ENCODE peak calls at places on chromosome 9, in seven cellular contexts. One of them, this sample, is unnamed.

GRCh38 chr9:99181621-99182020 is 40.1 kb downstream of the ALG2 start:
- DNase-seq in foreskin fibroblast: no peak
- DNase-seq in cardiac muscle cell: no peak
- DNase-seq in fibroblast of mammary gland: peak; percentile 14
- DNase-seq in AG09319: no peak
- DNase-seq in A549: no peak
- DNase-seq in IMR-90: peak; percentile 72
- DNase-seq in this sample: no peak

GRCh38 chr9:129886226-129887174 is 51.2 kb downstream of the USP20 start:
- DNase-seq in fibroblast of mammary gland: no peak
- DNase-seq in cardiac muscle cell: no peak
- DNase-seq in AG09319: no peak
- DNase-seq in IMR-90: no peak
- DNase-seq in A549: no peak
- DNase-seq in foreskin fibroblast: no peak
- DNase-seq in this sample: no peak

GRCh38 chr9:86955554-86955953 is 8.2 kb upstream of the GAS1 start:
- DNase-seq in foreskin fibroblast: no peak
- DNase-seq in IMR-90: no peak
- DNase-seq in AG09319: no peak
- DNase-seq in fibroblast of mammary gland: no peak
- DNase-seq in cardiac muscle cell: no peak
- DNase-seq in A549: no peak
- DNase-seq in this sample: no peak

GRCh38 chr9:94941211-94941875 is 214.8 kb downstream of the AOPEP start:
- DNase-seq in IMR-90: peak; percentile 16
- DNase-seq in cardiac muscle cell: no peak
- DNase-seq in A549: peak; percentile 47
- DNase-seq in foreskin fibroblast: no peak
- DNase-seq in AG09319: no peak
- DNase-seq in fibroblast of mammary gland: peak; percentile 26
- DNase-seq in this sample: no peak

GRCh38 chr9:98091735-98092632 is 27.0 kb downstream of the TRIM14 start:
- DNase-seq in foreskin fibroblast: no peak
- DNase-seq in IMR-90: peak; percentile 30
- DNase-seq in cardiac muscle cell: no peak
- DNase-seq in fibroblast of mammary gland: peak; percentile 45
- DNase-seq in AG09319: no peak
- DNase-seq in A549: no peak
- DNase-seq in this sample: no peak

GRCh38 chr9:92669527-92669889 is 423 bp downstream of the IPPK start:
- DNase-seq in foreskin fibroblast: no peak
- DNase-seq in cardiac muscle cell: no peak
- DNase-seq in IMR-90: no peak
- DNase-seq in fibroblast of mammary gland: no peak
- DNase-seq in A549: peak; percentile 28
- DNase-seq in AG09319: no peak
- DNase-seq in this sample: no peak

GRCh38 chr9:124126571-124127289 is 115.2 kb downstream of the LHX2 start:
- DNase-seq in AG09319: peak; percentile 35
- DNase-seq in fibroblast of mammary gland: peak; percentile 67
- DNase-seq in foreskin fibroblast: peak; percentile 44
- DNase-seq in IMR-90: peak; percentile 65
- DNase-seq in A549: peak; percentile 71
- DNase-seq in cardiac muscle cell: peak; percentile 79
- DNase-seq in this sample: peak; percentile 79

GRCh38 chr9:7467186-7467585 is 332.4 kb downstream of the DMAC1 start:
- DNase-seq in foreskin fibroblast: no peak
- DNase-seq in cardiac muscle cell: no peak
- DNase-seq in IMR-90: no peak
- DNase-seq in AG09319: no peak
- DNase-seq in A549: no peak
- DNase-seq in fibroblast of mammary gland: no peak
- DNase-seq in this sample: no peak

GRCh38 chr9:73527521-73527920 is 375.9 kb downstream of the ANXA1 start:
- DNase-seq in foreskin fibroblast: no peak
- DNase-seq in AG09319: no peak
- DNase-seq in IMR-90: no peak
- DNase-seq in fibroblast of mammary gland: peak; percentile 18
- DNase-seq in A549: no peak
- DNase-seq in cardiac muscle cell: no peak
- DNase-seq in this sample: no peak

GRCh38 chr9:112283854-112284253 is 49.6 kb downstream of the PTBP3 start:
- DNase-seq in foreskin fibroblast: no peak
- DNase-seq in IMR-90: no peak
- DNase-seq in A549: no peak
- DNase-seq in fibroblast of mammary gland: no peak
- DNase-seq in AG09319: no peak
- DNase-seq in cardiac muscle cell: no peak
- DNase-seq in this sample: no peak

GRCh38 chr9:6413365-6414263 is 615 bp downstream of the UHRF2 start:
- DNase-seq in fibroblast of mammary gland: peak; percentile 6
- DNase-seq in foreskin fibroblast: no peak
- DNase-seq in cardiac muscle cell: peak; percentile 50
- DNase-seq in A549: no peak
- DNase-seq in AG09319: no peak
- DNase-seq in IMR-90: no peak
- DNase-seq in this sample: peak; percentile 35

GRCh38 chr9:73667749-73668148 is 516.1 kb downstream of the ANXA1 start:
- DNase-seq in fibroblast of mammary gland: peak; percentile 42
- DNase-seq in A549: peak; percentile 8
- DNase-seq in cardiac muscle cell: no peak
- DNase-seq in foreskin fibroblast: no peak
- DNase-seq in IMR-90: no peak
- DNase-seq in AG09319: no peak
- DNase-seq in this sample: peak; percentile 27

GRCh38 chr9:77752566-77752965 is 104.4 kb upstream of the GNA14 start:
- DNase-seq in cardiac muscle cell: no peak
- DNase-seq in foreskin fibroblast: peak; percentile 77
- DNase-seq in A549: no peak
- DNase-seq in AG09319: peak; percentile 64
- DNase-seq in fibroblast of mammary gland: peak; percentile 88
- DNase-seq in IMR-90: peak; percentile 94
- DNase-seq in this sample: no peak

GRCh38 chr9:14307989-14308750 is 5.8 kb downstream of the NFIB start:
- DNase-seq in AG09319: no peak
- DNase-seq in IMR-90: no peak
- DNase-seq in foreskin fibroblast: no peak
- DNase-seq in A549: no peak
- DNase-seq in cardiac muscle cell: no peak
- DNase-seq in fibroblast of mammary gland: no peak
- DNase-seq in this sample: no peak

GRCh38 chr9:70085241-70085640 is 41.6 kb downstream of the MAMDC2 start:
- DNase-seq in foreskin fibroblast: no peak
- DNase-seq in fibroblast of mammary gland: peak; percentile 52
- DNase-seq in A549: no peak
- DNase-seq in IMR-90: peak; percentile 66
- DNase-seq in cardiac muscle cell: peak; percentile 73
- DNase-seq in AG09319: no peak
- DNase-seq in this sample: peak; percentile 44

GRCh38 chr9:125537442-125538091 is 169.4 kb downstream of the MAPKAP1 start:
- DNase-seq in fibroblast of mammary gland: no peak
- DNase-seq in A549: peak; percentile 34
- DNase-seq in AG09319: no peak
- DNase-seq in foreskin fibroblast: no peak
- DNase-seq in IMR-90: no peak
- DNase-seq in cardiac muscle cell: no peak
- DNase-seq in this sample: no peak

GRCh38 chr9:135320943-135321342 is 158.6 kb upstream of the PPP1R26 start:
- DNase-seq in cardiac muscle cell: no peak
- DNase-seq in AG09319: no peak
- DNase-seq in fibroblast of mammary gland: no peak
- DNase-seq in foreskin fibroblast: no peak
- DNase-seq in A549: no peak
- DNase-seq in IMR-90: no peak
- DNase-seq in this sample: no peak

GRCh38 chr9:100534401-100534800 is 43.5 kb upstream of the CAVIN4 start:
- DNase-seq in fibroblast of mammary gland: no peak
- DNase-seq in foreskin fibroblast: no peak
- DNase-seq in AG09319: no peak
- DNase-seq in cardiac muscle cell: no peak
- DNase-seq in IMR-90: no peak
- DNase-seq in A549: no peak
- DNase-seq in this sample: no peak

GRCh38 chr9:79028101-79028500 is 543.7 kb upstream of the TLE4 start:
- DNase-seq in AG09319: no peak
- DNase-seq in fibroblast of mammary gland: peak; percentile 12
- DNase-seq in IMR-90: peak; percentile 73
- DNase-seq in cardiac muscle cell: no peak
- DNase-seq in foreskin fibroblast: peak; percentile 34
- DNase-seq in A549: no peak
- DNase-seq in this sample: peak; percentile 23

GRCh38 chr9:86062845-86063693 is 36.3 kb downstream of the GOLM1 start:
- DNase-seq in IMR-90: no peak
- DNase-seq in fibroblast of mammary gland: no peak
- DNase-seq in foreskin fibroblast: no peak
- DNase-seq in A549: no peak
- DNase-seq in AG09319: no peak
- DNase-seq in cardiac muscle cell: no peak
- DNase-seq in this sample: no peak

GRCh38 chr9:88791105-88791805 is 200.0 kb upstream of the S1PR3 start:
- DNase-seq in foreskin fibroblast: peak; percentile 94
- DNase-seq in fibroblast of mammary gland: peak; percentile 98
- DNase-seq in AG09319: peak; percentile 73
- DNase-seq in IMR-90: peak; percentile 92
- DNase-seq in cardiac muscle cell: no peak
- DNase-seq in A549: no peak
- DNase-seq in this sample: peak; percentile 82

GRCh38 chr9:81070689-81071088 is 618.7 kb downstream of the TLE1 start:
- DNase-seq in fibroblast of mammary gland: no peak
- DNase-seq in A549: no peak
- DNase-seq in AG09319: no peak
- DNase-seq in IMR-90: no peak
- DNase-seq in foreskin fibroblast: no peak
- DNase-seq in cardiac muscle cell: no peak
- DNase-seq in this sample: no peak

GRCh38 chr9:37374892-37375291 is 47.6 kb upstream of the GRHPR start:
- DNase-seq in AG09319: no peak
- DNase-seq in IMR-90: no peak
- DNase-seq in cardiac muscle cell: no peak
- DNase-seq in fibroblast of mammary gland: no peak
- DNase-seq in A549: no peak
- DNase-seq in foreskin fibroblast: no peak
- DNase-seq in this sample: no peak

GRCh38 chr9:131984564-131984963 is 95.1 kb downstream of the MED27 start:
- DNase-seq in IMR-90: peak; percentile 29
- DNase-seq in cardiac muscle cell: no peak
- DNase-seq in foreskin fibroblast: no peak
- DNase-seq in AG09319: no peak
- DNase-seq in A549: no peak
- DNase-seq in fibroblast of mammary gland: no peak
- DNase-seq in this sample: no peak

GRCh38 chr9:121840838-121841760 is 189.7 kb downstream of the DAB2IP start:
- DNase-seq in fibroblast of mammary gland: no peak
- DNase-seq in cardiac muscle cell: no peak
- DNase-seq in foreskin fibroblast: no peak
- DNase-seq in IMR-90: no peak
- DNase-seq in AG09319: no peak
- DNase-seq in A549: no peak
- DNase-seq in this sample: no peak

DNA sequence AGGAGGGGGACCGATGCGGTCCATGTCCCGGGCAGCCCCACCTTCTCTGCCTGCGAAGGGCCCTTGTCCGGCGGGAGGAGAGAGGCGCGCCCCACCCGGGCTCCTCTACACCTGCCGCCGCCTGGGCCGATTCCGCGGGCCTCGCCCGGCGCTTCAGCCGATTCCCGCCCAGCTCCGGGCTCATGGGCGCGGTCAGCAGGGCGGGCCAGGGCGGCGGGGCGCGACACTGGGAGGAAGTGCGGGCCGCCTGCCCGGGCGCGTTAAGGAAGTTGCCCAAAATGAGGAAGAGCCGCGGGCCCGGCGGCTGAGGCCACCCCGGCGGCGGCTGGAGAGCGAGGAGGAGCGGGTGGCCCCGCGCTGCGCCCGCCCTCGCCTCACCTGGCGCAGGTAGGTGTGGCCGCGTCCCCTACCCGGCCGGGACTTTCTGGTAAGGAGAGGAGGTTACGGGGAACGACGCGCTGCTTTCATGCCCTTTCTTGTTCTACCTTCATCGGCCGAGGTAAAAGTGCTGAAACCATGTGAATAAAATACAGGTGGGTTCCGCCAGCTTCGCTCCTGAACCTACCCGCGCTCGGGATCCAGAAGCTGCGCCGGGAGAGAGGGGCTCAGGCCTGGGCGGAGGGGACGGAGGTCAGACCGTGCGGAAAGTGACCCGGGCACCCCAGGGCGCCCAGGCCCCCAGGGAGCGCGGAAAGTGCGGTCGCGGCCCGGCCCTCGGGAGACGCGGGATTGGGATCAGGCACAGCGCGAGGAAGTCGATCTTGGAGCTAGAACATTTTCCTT is at the start of gene SYK:
- DNase-seq in cardiac muscle cell: peak; percentile 34
- DNase-seq in AG09319: no peak
- DNase-seq in A549: no peak
- DNase-seq in IMR-90: no peak
- DNase-seq in fibroblast of mammary gland: no peak
- DNase-seq in foreskin fibroblast: no peak
- DNase-seq in this sample: peak; percentile 21
- TF ChIP-seq CTCF in cardiac muscle cell: no peak
- TF ChIP-seq CTCF in AG09319: no peak
- TF ChIP-seq CTCF in A549: no peak
- TF ChIP-seq CTCF in IMR-90: no peak
- TF ChIP-seq CTCF in fibroblast of mammary gland: no peak
- TF ChIP-seq CTCF in foreskin fibroblast: no peak
- TF ChIP-seq CTCF in this sample: no peak

GRCh38 chr9:126773004-126773607 is 31.7 kb upstream of the ZBTB43 start:
- DNase-seq in fibroblast of mammary gland: peak; percentile 27
- DNase-seq in AG09319: no peak
- DNase-seq in A549: peak; percentile 65
- DNase-seq in cardiac muscle cell: no peak
- DNase-seq in IMR-90: peak; percentile 16
- DNase-seq in foreskin fibroblast: peak; percentile 9
- DNase-seq in this sample: peak; percentile 35
- TF ChIP-seq CTCF in fibroblast of mammary gland: peak; percentile 61
- TF ChIP-seq CTCF in AG09319: peak; percentile 41
- TF ChIP-seq CTCF in A549: peak; percentile 40
- TF ChIP-seq CTCF in cardiac muscle cell: peak; percentile 54
- TF ChIP-seq CTCF in IMR-90: peak; percentile 50
- TF ChIP-seq CTCF in foreskin fibroblast: peak; percentile 48
- TF ChIP-seq CTCF in this sample: peak; percentile 45

DNA sequence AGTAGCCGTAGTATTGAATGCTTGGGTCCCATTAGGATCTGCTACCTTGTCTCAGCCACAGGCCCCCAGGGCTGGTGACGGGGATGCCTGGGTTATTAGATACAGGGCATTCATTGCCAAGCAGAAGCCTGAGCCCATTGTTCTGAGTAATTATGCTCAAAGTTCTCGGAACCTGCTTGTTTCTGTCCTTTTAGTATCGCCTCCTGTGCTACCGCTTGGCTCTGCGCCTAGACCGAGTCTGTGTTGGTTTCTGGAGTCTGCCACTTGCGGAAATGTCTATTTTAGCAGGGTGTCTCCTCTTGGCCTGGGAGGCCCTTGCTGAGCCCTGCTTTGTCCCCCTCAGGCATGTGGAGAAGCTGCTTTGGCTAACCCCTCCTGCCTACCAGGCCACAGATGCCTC is 506.1 kb downstream of the BNC2 start:
- DNase-seq in cardiac muscle cell: no peak
- DNase-seq in AG09319: no peak
- DNase-seq in A549: no peak
- DNase-seq in foreskin fibroblast: no peak
- DNase-seq in fibroblast of mammary gland: no peak
- DNase-seq in IMR-90: no peak
- DNase-seq in this sample: no peak
- TF ChIP-seq CTCF in cardiac muscle cell: no peak
- TF ChIP-seq CTCF in AG09319: no peak
- TF ChIP-seq CTCF in A549: no peak
- TF ChIP-seq CTCF in foreskin fibroblast: no peak
- TF ChIP-seq CTCF in fibroblast of mammary gland: no peak
- TF ChIP-seq CTCF in IMR-90: no peak
- TF ChIP-seq CTCF in this sample: no peak

GRCh38 chr9:34896112-34896511 is 62.0 kb upstream of the PHF24 start:
- DNase-seq in IMR-90: no peak
- DNase-seq in AG09319: no peak
- DNase-seq in A549: no peak
- DNase-seq in fibroblast of mammary gland: no peak
- DNase-seq in foreskin fibroblast: no peak
- DNase-seq in cardiac muscle cell: peak; percentile 18
- DNase-seq in this sample: peak; percentile 4
- TF ChIP-seq CTCF in IMR-90: no peak
- TF ChIP-seq CTCF in AG09319: no peak
- TF ChIP-seq CTCF in A549: no peak
- TF ChIP-seq CTCF in fibroblast of mammary gland: peak; percentile 2
- TF ChIP-seq CTCF in foreskin fibroblast: no peak
- TF ChIP-seq CTCF in cardiac muscle cell: peak; percentile 24
- TF ChIP-seq CTCF in this sample: peak; percentile 9